ENCODE peak calls at places on chromosome 12, in six cellular contexts. R, X, F, L, H and P are unnamed samples.

GRCh38 chr12:64390275-64390851 is at the start of gene C12orf56:
- DNase-seq in R (peak; percentile 91), X (peak; percentile 77), F (peak; percentile 85), L (no peak), H (no peak), P (no peak)

GRCh38 chr12:103589517-103589916 is 2.4 kb downstream of the STAB2 start:
- DNase-seq in R (no peak), X (no peak), F (no peak), L (no peak), H (no peak), P (no peak)

GRCh38 chr12:56079729-56080555 is at the start of gene ERBB3:
- DNase-seq in R (peak; percentile 92), X (peak; percentile 79), F (peak; percentile 96), L (peak; percentile 70), H (peak; percentile 59), P (no peak)

GRCh38 chr12:42780671-42781070 is 191.1 kb upstream of the PRICKLE1 start:
- DNase-seq in R (no peak), X (no peak), F (no peak), L (no peak), H (no peak), P (no peak)

GRCh38 chr12:93020225-93020997 is 91.3 kb upstream of the EEA1 start:
- DNase-seq in R (no peak), X (no peak), F (peak; percentile 87), L (no peak), H (no peak), P (no peak)

GRCh38 chr12:45725631-45726593 is 3.6 kb upstream of the ARID2 start:
- DNase-seq in R (peak; percentile 35), X (peak; percentile 77), F (peak; percentile 54), L (no peak), H (no peak), P (no peak)

GRCh38 chr12:89856431-89856830 is 147.8 kb upstream of the ATP2B1 start:
- DNase-seq in R (no peak), X (no peak), F (no peak), L (no peak), H (no peak), P (no peak)

GRCh38 chr12:109053382-109054123 is 1.2 kb downstream of the USP30 start:
- DNase-seq in R (no peak), X (no peak), F (no peak), L (peak; percentile 24), H (no peak), P (no peak)

GRCh38 chr12:78316150-78316549 is 485.5 kb downstream of the NAV3 start:
- DNase-seq in R (peak; percentile 59), X (no peak), F (peak; percentile 53), L (no peak), H (no peak), P (no peak)

GRCh38 chr12:16165506-16165905 is 112.0 kb downstream of the SLC15A5 start:
- DNase-seq in R (peak; percentile 83), X (no peak), F (peak; percentile 76), L (no peak), H (no peak), P (no peak)

GRCh38 chr12:93888964-93889363 is 211.8 kb downstream of the CRADD start:
- DNase-seq in R (no peak), X (no peak), F (no peak), L (no peak), H (no peak), P (no peak)

GRCh38 chr12:116481726-116482125 is 77.5 kb upstream of the MAP1LC3B2 start:
- DNase-seq in R (no peak), X (peak; percentile 52), F (no peak), L (no peak), H (no peak), P (no peak)

GRCh38 chr12:69492739-69493138 is 22.6 kb downstream of the FRS2 start:
- DNase-seq in R (no peak), X (no peak), F (no peak), L (no peak), H (no peak), P (no peak)

GRCh38 chr12:108642269-108642870 is 8.7 kb upstream of the SELPLG start:
- DNase-seq in R (no peak), X (peak; percentile 50), F (peak; percentile 48), L (no peak), H (no peak), P (no peak)

DNA sequence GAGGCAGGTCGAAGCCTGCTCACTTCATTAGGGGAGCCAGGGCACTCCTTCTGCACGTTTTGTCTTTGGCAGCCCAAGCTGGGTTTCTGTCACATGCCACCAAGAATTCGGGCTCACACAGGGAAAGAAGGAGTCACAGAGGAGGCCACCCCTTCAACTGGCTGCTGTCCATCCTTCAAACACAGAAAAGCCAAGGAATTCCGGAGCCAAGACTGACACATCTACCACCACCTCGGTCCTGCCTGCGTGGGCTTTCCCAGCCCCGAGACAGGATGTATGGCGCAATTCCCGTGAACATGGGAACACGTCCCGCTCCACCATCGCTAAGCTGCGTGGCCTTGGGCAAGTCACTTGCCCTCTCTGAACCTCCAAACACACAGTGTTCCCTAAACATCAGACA is 70.4 kb downstream of the NCOR2 start:
- DNase-seq in R (no peak), X (no peak), F (no peak), L (no peak), H (no peak), P (no peak)
- H3K4me1 ChIP-seq in R (peaks cover 33% of the 10 kb centered on the region), X (peaks cover 67% of the 10 kb centered on the region), F (peaks cover 18% of the 10 kb centered on the region), L (peaks cover 16% of the 10 kb centered on the region), H (peaks cover 14% of the 10 kb centered on the region), P (peaks cover 67% of the 10 kb centered on the region)

DNA sequence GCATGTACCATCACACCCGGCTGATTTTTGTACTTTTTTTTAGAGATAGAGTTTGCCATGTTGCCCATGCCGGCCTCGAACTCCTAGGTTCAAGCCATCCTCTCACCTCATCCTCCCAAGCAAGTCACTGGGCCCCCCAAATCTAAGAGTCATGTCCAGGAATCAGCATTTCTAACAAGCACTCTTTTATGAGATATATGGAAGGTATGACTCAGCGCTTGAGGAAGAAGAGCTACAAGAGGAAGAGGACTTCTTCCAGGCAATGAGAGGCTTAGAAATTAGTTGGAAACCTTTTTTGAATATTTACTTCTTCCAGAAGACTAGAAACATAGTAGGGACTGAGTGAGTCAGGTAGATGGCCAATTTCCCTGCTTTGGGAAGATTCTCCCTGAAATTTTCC is 114.5 kb downstream of the HMGA2 start:
- DNase-seq in R (no peak), X (no peak), F (no peak), L (no peak), H (no peak), P (no peak)
- H3K4me1 ChIP-seq in R (peaks cover 14% of the 10 kb centered on the region), X (no peaks in the 10 kb centered on the region), F (peaks cover 8% of the 10 kb centered on the region), L (no peaks in the 10 kb centered on the region), H (no peaks in the 10 kb centered on the region), P (no peaks in the 10 kb centered on the region)

GRCh38 chr12:88544991-88545684 is 35.1 kb downstream of the KITLG start:
- DNase-seq in R (no peak), X (no peak), F (no peak), L (no peak), H (no peak), P (no peak)
- H3K4me1 ChIP-seq in R (peaks cover under 1% of the 10 kb centered on the region), X (no peaks in the 10 kb centered on the region), F (no peaks in the 10 kb centered on the region), L (no peaks in the 10 kb centered on the region), H (no peaks in the 10 kb centered on the region), P (peaks cover 31% of the 10 kb centered on the region)

GRCh38 chr12:111451649-111452129 is 46.0 kb downstream of the SH2B3 start:
- DNase-seq in R (peak; percentile 52), X (no peak), F (peak; percentile 44), L (no peak), H (no peak), P (peak; percentile 58)

GRCh38 chr12:111451232-111451631 is 45.5 kb downstream of the SH2B3 start:
- DNase-seq in R (no peak), X (no peak), F (peak; percentile 0), L (no peak), H (no peak), P (no peak)

GRCh38 chr12:111454311-111454710 is 48.6 kb downstream of the SH2B3 start:
- DNase-seq in R (no peak), X (no peak), F (peak; percentile 35), L (no peak), H (no peak), P (no peak)

GRCh38 chr12:111454716-111455447 is 49.2 kb downstream of the SH2B3 start:
- DNase-seq in R (no peak), X (no peak), F (peak; percentile 42), L (no peak), H (no peak), P (no peak)

DNA sequence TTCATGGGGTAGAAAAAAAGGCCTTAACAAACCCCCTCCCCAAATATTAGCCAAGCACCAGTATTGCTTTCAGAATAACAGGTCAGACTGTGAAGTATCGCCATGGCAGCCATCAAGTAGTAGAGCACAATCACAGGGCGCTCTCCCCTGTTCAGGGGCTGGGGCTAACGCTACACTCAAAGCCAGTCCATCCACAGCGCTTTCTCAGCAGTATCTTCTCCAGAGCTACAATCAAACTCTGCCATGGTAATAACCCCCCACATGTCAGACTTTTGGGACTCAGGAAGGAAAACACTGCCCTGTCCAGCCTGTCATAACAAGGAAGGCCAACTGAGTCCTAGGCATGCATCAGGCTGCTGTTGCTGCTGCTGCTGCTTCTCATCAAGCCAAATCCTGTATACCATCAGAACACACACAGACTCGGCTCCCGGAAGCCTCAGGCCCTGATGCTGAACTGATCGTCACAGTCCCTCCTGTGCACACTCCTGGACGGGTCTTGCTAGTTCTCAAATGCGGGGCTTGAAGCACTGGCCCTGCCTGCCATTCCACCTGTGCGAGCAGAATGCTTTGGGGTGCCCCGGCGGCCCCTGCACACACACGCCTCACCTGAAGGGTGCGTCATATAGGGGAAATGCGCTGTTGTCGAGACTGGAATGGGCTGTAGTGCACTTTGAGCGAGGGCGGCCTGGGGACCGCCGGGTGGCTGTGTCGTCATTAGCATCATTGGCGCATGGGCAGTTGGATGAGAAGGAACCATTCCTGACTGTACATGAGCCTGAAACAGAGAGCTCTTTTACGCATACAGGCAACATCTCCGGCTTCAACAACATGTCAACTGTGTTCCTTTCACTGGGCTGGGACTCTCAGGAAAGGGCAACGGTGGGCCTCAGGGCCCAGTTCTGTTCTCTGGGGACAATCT is 47.6 kb downstream of the SH2B3 start:
- DNase-seq in R (peak; percentile 27), X (no peak), F (peak; percentile 56), L (no peak), H (no peak), P (no peak)
- H3K4me1 ChIP-seq in R (no peaks in the 10 kb centered on the region), X (peaks cover 35% of the 10 kb centered on the region), F (no peaks in the 10 kb centered on the region), L (no peaks in the 10 kb centered on the region), H (peaks cover 17% of the 10 kb centered on the region), P (peaks cover 18% of the 10 kb centered on the region)

DNA sequence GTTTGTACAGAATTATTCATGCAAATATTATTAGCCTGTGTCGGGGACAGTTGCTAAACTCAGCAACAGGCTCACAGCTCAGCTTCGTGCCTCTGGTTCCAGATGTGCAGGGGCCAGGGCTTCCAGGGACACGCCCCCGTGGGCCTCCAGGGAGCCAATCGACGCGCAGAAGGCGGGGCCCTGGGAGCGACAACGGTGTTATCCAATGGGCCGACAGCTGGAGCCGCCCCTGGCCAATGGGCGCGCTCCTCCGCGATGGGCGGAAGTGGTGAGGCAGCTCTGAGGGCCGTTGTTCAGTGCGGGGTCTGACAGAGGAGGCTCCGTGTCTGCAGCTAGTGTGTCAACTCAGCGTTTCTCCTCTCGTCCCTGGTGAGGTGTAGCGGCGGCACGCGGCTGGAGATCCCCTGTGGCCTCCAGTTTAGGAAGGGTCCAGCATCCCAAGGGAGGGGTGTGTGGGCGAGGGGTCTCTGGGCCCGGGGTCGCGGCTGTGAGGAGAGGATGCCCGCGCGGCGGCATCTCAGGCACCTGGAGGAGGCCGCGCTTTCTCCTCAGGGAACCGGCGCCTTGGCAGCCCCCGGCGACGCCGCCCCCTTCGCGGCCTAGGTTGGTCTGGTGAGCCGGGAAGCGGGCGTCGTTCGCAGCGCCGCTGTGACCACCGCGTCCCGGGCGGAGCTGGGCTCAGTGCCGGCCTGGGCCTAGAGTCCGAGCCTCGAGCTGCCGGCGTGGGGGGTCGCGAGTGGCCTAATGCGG is at the start of gene TRAFD1:
- DNase-seq in R (peak; percentile 98), X (peak; percentile 96), F (peak; percentile 100), L (peak; percentile 98), H (peak; percentile 98), P (peak; percentile 98)
- H3K4me1 ChIP-seq in R (peaks cover 24% of the 10 kb centered on the region), X (peaks cover 55% of the 10 kb centered on the region), F (peaks cover 3% of the 10 kb centered on the region), L (peaks cover 38% of the 10 kb centered on the region), H (peaks cover 45% of the 10 kb centered on the region), P (peaks cover 60% of the 10 kb centered on the region)